ENCODE peak calls at places on chromosomes 3 and 15, in six cellular contexts. O is CD4-positive, alpha-beta T cell; F is mesendoderm; U is nephron progenitor cell; X is thoracic aorta; Z is IMR-90. M is an unnamed sample.

GRCh38 chr3:42864321-42864950 is 11.2 kb downstream of the CYP8B1 start:
- DNase-seq in O (no peak), F (no peak), U (no peak), X (no peak), Z (no peak), M (no peak)

GRCh38 chr3:106157411-106157810 is 288.6 kb upstream of the CBLB start:
- DNase-seq in F (no peak), U (no peak), X (no peak), O (no peak), Z (no peak), M (no peak)

GRCh38 chr3:126245811-126246727 is 65.7 kb upstream of the ALDH1L1 start:
- DNase-seq in U (peak; percentile 57), F (peak; percentile 58), O (no peak), X (no peak), Z (peak; percentile 65), M (peak; percentile 52)

GRCh38 chr3:157122116-157122515 is 37.8 kb downstream of the CCNL1 start:
- DNase-seq in F (no peak), Z (peak; percentile 99), U (no peak), O (no peak), X (no peak), M (no peak)

GRCh38 chr3:188170461-188171459 is 16.8 kb downstream of the LPP start:
- DNase-seq in F (no peak), X (no peak), Z (no peak), O (peak; percentile 16), U (no peak), M (no peak)

GRCh38 chr3:45994661-45995369 is 809 bp downstream of the FYCO1 start:
- DNase-seq in F (peak; percentile 50), X (no peak), U (no peak), O (peak; percentile 14), Z (no peak), M (no peak)

GRCh38 chr3:30638685-30639412 is 32.4 kb downstream of the TGFBR2 start:
- DNase-seq in X (no peak), U (no peak), O (no peak), F (no peak), Z (no peak), M (no peak)

GRCh38 chr15:94478763-94479162 is 247.4 kb downstream of the MCTP2 start:
- DNase-seq in F (no peak), Z (no peak), X (no peak), U (peak; percentile 59), O (no peak), M (no peak)

GRCh38 chr15:81493246-81493645 is 119.2 kb upstream of the TMC3 start:
- DNase-seq in U (no peak), F (no peak), O (no peak), Z (no peak), X (no peak), M (no peak)

GRCh38 chr3:37945803-37946530 is 44.6 kb upstream of the VILL start:
- DNase-seq in X (no peak), O (no peak), Z (peak; percentile 67), F (peak; percentile 69), U (peak; percentile 12), M (no peak)

GRCh38 chr3:49872801-49873281 is 3.1 kb upstream of the CAMKV start:
- DNase-seq in Z (no peak), F (peak; percentile 29), U (no peak), O (peak; percentile 24), X (no peak), M (peak; percentile 47)

GRCh38 chr3:18432752-18433151 is 7.6 kb upstream of the SATB1 start:
- DNase-seq in O (no peak), U (no peak), Z (no peak), F (no peak), X (no peak), M (no peak)

GRCh38 chr15:50235794-50236193 is 29.7 kb downstream of the HDC start:
- DNase-seq in O (no peak), X (no peak), F (no peak), Z (peak; percentile 22), U (no peak), M (no peak)

GRCh38 chr3:15831927-15832326 is 34.1 kb upstream of the ANKRD28 start:
- DNase-seq in Z (no peak), X (no peak), U (no peak), O (no peak), F (no peak), M (no peak)

GRCh38 chr15:91737419-91737818 is 116.1 kb upstream of the SLCO3A1 start:
- DNase-seq in U (no peak), X (no peak), O (no peak), F (no peak), Z (no peak), M (no peak)

GRCh38 chr15:58147151-58147550 is 9.0 kb downstream of the AQP9 start:
- DNase-seq in Z (no peak), U (peak; percentile 25), F (no peak), O (no peak), X (no peak), M (no peak)

GRCh38 chr3:112032377-112032776 is 2.2 kb upstream of the TMPRSS7 start:
- DNase-seq in F (no peak), O (no peak), X (no peak), U (no peak), Z (no peak), M (no peak)

GRCh38 chr3:41701196-41701698 is 260.7 kb downstream of the ULK4 start:
- DNase-seq in Z (no peak), O (no peak), F (no peak), U (no peak), X (no peak), M (no peak)

GRCh38 chr3:129625071-129625874 is 18.8 kb upstream of the PLXND1 start:
- DNase-seq in Z (no peak), F (no peak), X (no peak), O (no peak), U (no peak), M (no peak)

GRCh38 chr3:113695818-113696645 is at the start of gene USF3:
- DNase-seq in Z (peak; percentile 44), O (peak; percentile 71), X (no peak), F (peak; percentile 72), U (peak; percentile 74), M (peak; percentile 67)

GRCh38 chr3:77321646-77322045 is 281.7 kb downstream of the ROBO2 start:
- DNase-seq in Z (no peak), O (no peak), F (no peak), X (no peak), U (no peak), M (no peak)

GRCh38 chr15:64894395-64895056 is 17.2 kb upstream of the ANKDD1A start:
- DNase-seq in F (peak; percentile 82), O (peak; percentile 80), X (no peak), U (peak; percentile 47), Z (no peak), M (no peak)

GRCh38 chr3:120429921-120430361 is 20.9 kb downstream of the FSTL1 start:
- DNase-seq in F (no peak), U (no peak), X (no peak), Z (peak; percentile 78), O (no peak), M (no peak)

GRCh38 chr3:171055336-171056178 is 29.0 kb upstream of the SLC2A2 start:
- DNase-seq in U (no peak), F (no peak), O (no peak), Z (peak; percentile 56), X (no peak), M (no peak)

GRCh38 chr3:88641033-88641604 is 466.3 kb upstream of the EPHA3 start:
- DNase-seq in F (peak; percentile 63), Z (no peak), O (no peak), U (no peak), X (no peak), M (no peak)

GRCh38 chr3:132840201-132840700 is 118.0 kb upstream of the NPHP3 start:
- DNase-seq in U (no peak), F (no peak), O (no peak), X (no peak), Z (no peak), M (peak; percentile 47)

GRCh38 chr3:138944136-138944658 is 2.7 kb downstream of the FOXL2 start:
- DNase-seq in O (no peak), U (peak; percentile 30), X (no peak), F (peak; percentile 72), Z (no peak), M (no peak)

GRCh38 chr15:85580914-85581313 is 200.5 kb downstream of the AKAP13 start:
- DNase-seq in X (no peak), O (peak; percentile 27), U (no peak), Z (no peak), F (no peak), M (no peak)

GRCh38 chr3:36908647-36909180 is 36.1 kb downstream of the TRANK1 start:
- DNase-seq in U (no peak), Z (no peak), X (no peak), F (no peak), O (no peak), M (no peak)

GRCh38 chr15:33031324-33031736 is 163.2 kb downstream of the FMN1 start:
- DNase-seq in O (no peak), U (no peak), F (peak; percentile 13), Z (peak; percentile 75), X (no peak), M (no peak)

M was measured in putamen.